ENCODE peak calls at places on chromosomes 11 and 22, in ten cellular contexts. N is Panc1, F is lower lobe of right lung, S is fibroblast of lung, C is Caco-2, G is mammary epithelial cell, B is Peyer's patch, K is right atrium auricular region, E is suprapubic skin, O is PC-3. Z is an unnamed sample. For H3K36me3 and H3K4me1, the result is how much of the 10 kb centered on the place peaks cover.

GRCh38 chr11:129275825-129276224 is 83.7 kb upstream of the ARHGAP32 start:
- DNase-seq in N (no peak), F (no peak), S (no peak), C (no peak), G (no peak), B (no peak), K (no peak), E (no peak), O (no peak), Z (no peak)

GRCh38 chr11:44763111-44763820 is 36.5 kb downstream of the TSPAN18 start:
- DNase-seq in N (no peak), F (no peak), S (peak), C (no peak), G (peak), B (no peak), K (peak), E (no peak), O (no peak), Z (no peak)

GRCh38 chr22:27388090-27388600 is 413.4 kb downstream of the MN1 start:
- DNase-seq in N (no peak), F (no peak), S (no peak), C (no peak), G (no peak), B (no peak), K (no peak), E (peak), O (no peak), Z (no peak)

GRCh38 chr11:60777572-60777971 is 7.6 kb upstream of the MS4A10 start:
- DNase-seq in N (no peak), F (no peak), S (peak), C (no peak), G (peak), B (peak), K (peak), E (no peak), O (peak), Z (no peak)

GRCh38 chr11:80638296-80638695 is 1197.5 kb upstream of the TENM4 start:
- DNase-seq in N (no peak), F (no peak), S (no peak), C (no peak), G (peak), B (no peak), K (no peak), E (no peak), O (peak), Z (no peak)

GRCh38 chr11:116386118-116386699 is 386.6 kb downstream of the BUD13 start:
- DNase-seq in N (no peak), F (no peak), S (no peak), C (no peak), G (peak), B (no peak), K (no peak), E (no peak), O (no peak), Z (no peak)

GRCh38 chr22:26502688-26503561 is 9.3 kb downstream of the TFIP11 start:
- DNase-seq in N (no peak), F (no peak), S (peak), C (peak), G (peak), B (no peak), K (no peak), E (no peak), O (peak), Z (peak)

GRCh38 chr22:37812869-37813678 is 5.3 kb downstream of the GCAT start:
- DNase-seq in N (no peak), F (no peak), S (no peak), C (no peak), G (no peak), B (no peak), K (no peak), E (no peak), O (no peak), Z (no peak)

GRCh38 chr11:119091083-119091650 is 6.5 kb downstream of the HMBS start:
- DNase-seq in N (no peak), F (no peak), S (no peak), C (no peak), G (no peak), B (no peak), K (no peak), E (no peak), O (no peak), Z (no peak)

GRCh38 chr11:123438191-123438627 is 8.1 kb downstream of the GRAMD1B start:
- DNase-seq in N (no peak), F (no peak), S (peak), C (no peak), G (no peak), B (no peak), K (no peak), E (no peak), O (no peak), Z (no peak)

GRCh38 chr11:122748968-122749687 is 89.2 kb upstream of the CRTAM start:
- DNase-seq in N (no peak), F (no peak), S (peak), C (no peak), G (peak), B (no peak), K (peak), E (no peak), O (peak), Z (peak)

GRCh38 chr22:39234157-39234793 is 10.5 kb downstream of the PDGFB start:
- DNase-seq in N (no peak), F (peak), S (peak), C (no peak), G (no peak), B (no peak), K (peak), E (no peak), O (no peak), Z (no peak)

GRCh38 chr11:8719260-8720190 is 36.9 kb downstream of the RPL27A start:
- DNase-seq in N (peak), F (no peak), S (peak), C (peak), G (peak), B (no peak), K (peak), E (no peak), O (peak), Z (peak)

GRCh38 chr22:45884201-45885067 is 92.5 kb downstream of the WNT7B start:
- DNase-seq in N (no peak), F (peak), S (no peak), C (no peak), G (no peak), B (peak), K (no peak), E (peak), O (no peak), Z (no peak)

GRCh38 chr11:132490976-132491375 is 1041.3 kb downstream of the OPCML start:
- DNase-seq in N (no peak), F (no peak), S (peak), C (no peak), G (peak), B (no peak), K (no peak), E (no peak), O (no peak), Z (no peak)

GRCh38 chr11:78361228-78361627 is 56.4 kb downstream of the GAB2 start:
- DNase-seq in N (no peak), F (no peak), S (no peak), C (no peak), G (no peak), B (no peak), K (no peak), E (no peak), O (no peak), Z (no peak)

GRCh38 chr11:89608234-89608966 is 101.7 kb upstream of the TRIM77 start:
- DNase-seq in N (no peak), F (no peak), S (no peak), C (no peak), G (no peak), B (no peak), K (no peak), E (no peak), O (no peak), Z (no peak)

GRCh38 chr11:74932797-74933196 is 16.1 kb downstream of the XRRA1 start:
- DNase-seq in N (no peak), F (no peak), S (peak), C (no peak), G (peak), B (no peak), K (no peak), E (no peak), O (peak), Z (no peak)

GRCh38 chr11:127006311-127006710 is 5.7 kb upstream of the KIRREL3 start:
- DNase-seq in N (no peak), F (no peak), S (peak), C (no peak), G (peak), B (no peak), K (no peak), E (no peak), O (no peak), Z (no peak)

GRCh38 chr11:129412501-129412900 is 36.9 kb downstream of the BARX2 start:
- DNase-seq in N (no peak), F (no peak), S (no peak), C (peak), G (no peak), B (no peak), K (no peak), E (no peak), O (no peak), Z (peak)

GRCh38 chr11:82174610-82175009 is 559.1 kb downstream of the FAM181B start:
- DNase-seq in N (no peak), F (no peak), S (no peak), C (peak), G (no peak), B (no peak), K (no peak), E (no peak), O (no peak), Z (no peak)

GRCh38 chr11:62713343-62713742 is 5.9 kb downstream of the GNG3 start:
- DNase-seq in N (no peak), F (no peak), S (no peak), C (peak), G (no peak), B (peak), K (no peak), E (no peak), O (no peak), Z (peak)

GRCh38 chr11:17412488-17413180 is 24.2 kb upstream of the KCNJ11 start:
- DNase-seq in N (no peak), F (peak), S (no peak), C (peak), G (no peak), B (peak), K (no peak), E (no peak), O (no peak), Z (peak)

GRCh38 chr11:114061053-114062049 is 1.8 kb downstream of the ZBTB16 start:
- DNase-seq in N (no peak), F (peak), S (no peak), C (peak), G (no peak), B (peak), K (no peak), E (peak), O (no peak), Z (peak)

GRCh38 chr11:94805994-94806393 is 37.8 kb downstream of the AMOTL1 start:
- DNase-seq in N (no peak), F (no peak), S (peak), C (no peak), G (no peak), B (no peak), K (no peak), E (no peak), O (no peak), Z (no peak)

GRCh38 chr11:887589-887988 is 23.0 kb downstream of the CHID1 start:
- DNase-seq in N (no peak), F (no peak), S (no peak), C (no peak), G (no peak), B (no peak), K (no peak), E (no peak), O (no peak), Z (no peak)
- H3K36me3 ChIP-seq in N (under half), F (under half), S (under half), C (under half), G (under half), B (under half), K (under half), E (under half), O (under half), Z (under half)

DNA sequence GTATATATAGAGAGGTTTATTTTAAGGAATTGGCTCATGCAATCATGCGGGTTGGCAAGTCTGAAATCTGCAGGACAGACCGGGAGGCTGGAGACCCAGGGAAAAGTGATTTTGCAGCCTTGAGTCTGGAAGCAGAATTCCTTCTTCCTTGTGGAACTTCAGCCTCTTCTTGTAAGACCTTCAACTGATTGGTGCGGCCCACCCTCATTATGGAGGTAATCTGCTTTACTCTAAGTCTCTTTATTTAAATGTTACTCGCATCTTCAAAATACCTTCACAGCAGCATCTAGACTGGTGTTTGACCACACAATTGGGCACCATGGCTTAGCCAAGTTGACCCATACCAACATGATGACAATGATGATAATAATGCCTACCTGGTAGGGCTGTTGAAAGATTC is 17.8 kb downstream of the MB start:
- DNase-seq in N (no peak), F (no peak), S (no peak), C (no peak), G (no peak), B (no peak), K (no peak), E (no peak), O (no peak), Z (no peak)
- H3K4me1 ChIP-seq in N (under half), F (under half), S (under half), C (under half), G (under half), B (under half), K (under half), E (under half), O (under half), Z (under half)

GRCh38 chr22:46890819-46891218 is 128.4 kb downstream of the TBC1D22A start:
- DNase-seq in N (no peak), F (no peak), S (no peak), C (no peak), G (no peak), B (no peak), K (no peak), E (no peak), O (no peak), Z (no peak)

GRCh38 chr22:46893281-46894020 is 131.0 kb downstream of the TBC1D22A start:
- DNase-seq in N (no peak), F (no peak), S (no peak), C (no peak), G (no peak), B (no peak), K (no peak), E (no peak), O (no peak), Z (no peak)

GRCh38 chr22:46891382-46891951 is 129.0 kb downstream of the TBC1D22A start:
- DNase-seq in N (no peak), F (no peak), S (peak), C (no peak), G (no peak), B (no peak), K (no peak), E (no peak), O (no peak), Z (no peak)

GRCh38 chr22:46894081-46894671 is 131.7 kb downstream of the TBC1D22A start:
- DNase-seq in N (no peak), F (no peak), S (no peak), C (no peak), G (no peak), B (no peak), K (no peak), E (no peak), O (no peak), Z (no peak)

DNA sequence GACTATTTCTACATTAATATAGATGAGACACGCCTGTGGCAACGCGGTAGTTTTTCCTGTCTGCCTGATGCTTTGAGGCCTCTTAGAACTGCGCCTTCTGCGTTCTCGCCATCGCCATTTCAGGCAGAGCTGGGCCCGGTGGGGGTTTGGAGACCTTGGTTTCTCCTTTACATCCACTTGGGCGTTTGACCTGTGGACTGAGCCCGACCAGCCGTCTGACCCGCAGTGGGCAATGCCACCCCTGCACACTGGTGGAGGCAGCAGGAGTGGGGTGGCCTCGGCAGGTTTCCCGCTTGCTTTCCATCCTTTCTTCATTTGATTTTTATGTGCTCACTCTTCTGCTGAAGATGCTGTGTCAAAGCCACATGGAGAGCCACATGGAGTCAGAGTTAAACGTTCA is 130.4 kb downstream of the TBC1D22A start:
- DNase-seq in N (no peak), F (no peak), S (no peak), C (no peak), G (no peak), B (no peak), K (no peak), E (no peak), O (no peak), Z (no peak)
- H3K36me3 ChIP-seq in N (under half), F (under half), S (under half), C (under half), G (under half), B (under half), K (under half), E (under half), O (under half), Z (under half)

GRCh38 chr11:68016904-68017817 is 7.0 kb downstream of the ALDH3B1 start:
- DNase-seq in N (no peak), F (peak), S (no peak), C (peak), G (no peak), B (no peak), K (no peak), E (no peak), O (no peak), Z (peak)
- H3K4me1 ChIP-seq in N (half or more), F (half or more), S (under half), C (under half), G (under half), B (under half), K (under half), E (under half), O (half or more), Z (under half)

GRCh38 chr11:33086017-33086416 is 46.6 kb downstream of the TCP11L1 start:
- DNase-seq in N (no peak), F (no peak), S (no peak), C (no peak), G (no peak), B (no peak), K (no peak), E (no peak), O (no peak), Z (no peak)
- H3K36me3 ChIP-seq in N (under half), F (half or more), S (under half), C (under half), G (under half), B (under half), K (under half), E (under half), O (under half), Z (under half)

GRCh38 chr22:23574371-23574811 is 5.7 kb downstream of the IGLL1 start:
- DNase-seq in N (no peak), F (peak), S (no peak), C (no peak), G (no peak), B (peak), K (no peak), E (peak), O (no peak), Z (peak)
- H3K4me1 ChIP-seq in N (under half), F (under half), S (under half), C (under half), G (under half), B (under half), K (under half), E (under half), O (under half), Z (under half)

DNA sequence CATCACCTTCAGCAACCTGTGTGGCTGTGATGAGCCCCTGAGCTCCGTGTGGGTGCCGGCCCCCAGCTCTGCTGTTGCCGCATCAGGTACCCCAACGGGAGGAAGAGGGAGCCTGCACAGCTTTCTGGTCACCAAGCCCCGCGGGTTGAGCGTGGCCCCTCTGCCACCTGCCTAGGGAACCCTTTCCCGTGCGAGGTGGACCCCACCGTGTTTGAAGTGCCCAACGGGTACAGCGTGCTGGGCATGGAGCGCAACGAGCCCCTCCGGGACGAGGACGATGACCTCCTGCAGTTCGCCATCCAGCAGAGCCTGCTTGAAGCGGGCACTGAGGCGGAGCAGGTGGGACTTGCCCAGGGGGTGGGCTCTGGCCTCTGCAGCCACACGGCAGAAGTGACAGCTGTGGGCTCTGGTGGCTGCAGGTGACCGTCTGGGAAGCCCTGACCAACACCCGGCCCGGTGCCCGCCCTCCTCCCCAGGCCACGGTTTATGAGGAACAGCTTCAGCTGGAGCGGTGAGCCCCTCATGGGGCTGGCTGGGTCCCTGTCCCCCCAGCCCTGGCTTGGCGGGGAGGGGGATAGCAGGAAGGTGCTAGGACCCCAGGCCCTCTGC is 1.9 kb upstream of the SSH3 start:
- DNase-seq in N (no peak), F (peak), S (no peak), C (no peak), G (no peak), B (peak), K (no peak), E (peak), O (no peak), Z (no peak)
- H3K36me3 ChIP-seq in N (under half), F (half or more), S (under half), C (under half), G (under half), B (under half), K (under half), E (under half), O (under half), Z (under half)